ENCODE peak calls at places on chromosomes 4 and X, in four cellular contexts. T is endothelial cell of umbilical vein, Q is thyroid gland, M is gastrocnemius medialis. Y is an unnamed sample.
A peak's percentile ranks its signal among the peaks of the same experiment; 100 is the strongest.

GRCh38 chr4:12144051-12144450 is 715.4 kb upstream of the HS3ST1 start:
- DNase-seq in Q (no peak), T (no peak), M (no peak), Y (no peak)

GRCh38 chrX:75784689-75785491 is at the start of gene MAGEE2:
- DNase-seq in M (no peak), T (no peak), Q (peak; percentile 5), Y (no peak)

GRCh38 chr4:175273995-175274753 is 356.0 kb downstream of the ADAM29 start:
- DNase-seq in T (no peak), Q (no peak), M (no peak), Y (no peak)

GRCh38 chrX:109312757-109313156 is 169.1 kb downstream of the GUCY2F start:
- DNase-seq in M (no peak), Q (no peak), T (no peak), Y (no peak)

GRCh38 chrX:18173494-18174180 is 47.0 kb downstream of the BEND2 start:
- DNase-seq in T (no peak), M (peak; percentile 77), Q (peak; percentile 67), Y (peak; percentile 87)

GRCh38 chr4:8708401-8709021 is 115.9 kb downstream of the CPZ start:
- DNase-seq in Q (no peak), M (peak; percentile 7), T (no peak), Y (no peak)

GRCh38 chr4:156885374-156885773 is 86.2 kb downstream of the PDGFC start:
- DNase-seq in M (no peak), T (no peak), Q (no peak), Y (no peak)

GRCh38 chrX:125006704-125007103 is 313.0 kb upstream of the TEX13C start:
- DNase-seq in T (no peak), M (no peak), Q (no peak), Y (no peak)

GRCh38 chr4:152536545-152537182 is 772 bp upstream of the FBXW7 start:
- DNase-seq in Q (no peak), M (no peak), T (no peak), Y (peak; percentile 86)

GRCh38 chrX:35016051-35016450 is 73.5 kb downstream of the FAM47B start:
- DNase-seq in Q (no peak), T (peak; percentile 3), M (no peak), Y (no peak)

GRCh38 chr4:95114521-95114920 is 356.8 kb downstream of the BMPR1B start:
- DNase-seq in T (no peak), Q (no peak), M (no peak), Y (no peak)

GRCh38 chr4:986428-986948 is 356 bp upstream of the IDUA start:
- DNase-seq in T (no peak), M (no peak), Q (no peak), Y (no peak)

GRCh38 chr4:987689-988513 is 1.1 kb downstream of the IDUA start:
- DNase-seq in M (no peak), Q (no peak), T (no peak), Y (no peak)

GRCh38 chr4:988726-989721 is 2.2 kb downstream of the IDUA start:
- DNase-seq in M (no peak), Q (no peak), T (no peak), Y (no peak)

GRCh38 chr4:985123-985830 is 1.6 kb upstream of the IDUA start:
- DNase-seq in Q (peak; percentile 83), M (peak; percentile 58), T (peak; percentile 24), Y (peak; percentile 80)

GRCh38 chr4:986949-987688 is at the start of gene IDUA:
- DNase-seq in T (peak; percentile 75), Q (peak; percentile 84), M (peak; percentile 48), Y (peak; percentile 81)
- TF ChIP-seq POLR2A in T (peak; percentile 55), Q (no peak), M (no peak), Y (peak; percentile 18)

GRCh38 chr4:48904541-48905142 is 1.9 kb downstream of the OCIAD2 start:
- DNase-seq in M (no peak), Q (no peak), T (no peak), Y (no peak)

GRCh38 chr4:48907706-48908477 is 1.3 kb upstream of the OCIAD2 start:
- DNase-seq in Q (peak; percentile 41), M (no peak), T (no peak), Y (no peak)

GRCh38 chr4:48908687-48909086 is 2.1 kb upstream of the OCIAD2 start:
- DNase-seq in M (no peak), T (no peak), Q (no peak), Y (no peak)

GRCh38 chr4:48905363-48906015 is 1.1 kb downstream of the OCIAD2 start:
- DNase-seq in M (no peak), T (peak; percentile 41), Q (no peak), Y (no peak)

GRCh38 chr4:48906283-48907173 is at the start of gene OCIAD2:
- DNase-seq in T (peak; percentile 70), Q (peak; percentile 90), M (no peak), Y (peak; percentile 42)
- TF ChIP-seq POLR2A in T (peak; percentile 23), Q (no peak), M (no peak), Y (peak; percentile 49)

GRCh38 chr4:129093173-129093974 is at the start of gene SCLT1:
- DNase-seq in T (peak; percentile 99), M (peak; percentile 99), Q (peak; percentile 99), Y (peak; percentile 99)
- TF ChIP-seq POLR2A in T (peak; percentile 64), M (peak; percentile 65), Q (no peak), Y (peak; percentile 99)

GRCh38 chr4:14644568-14645282 is 357.6 kb upstream of the CPEB2 start:
- DNase-seq in M (no peak), T (no peak), Q (no peak), Y (no peak)
- TF ChIP-seq POLR2A in M (no peak), T (no peak), Q (no peak), Y (no peak)

DNA sequence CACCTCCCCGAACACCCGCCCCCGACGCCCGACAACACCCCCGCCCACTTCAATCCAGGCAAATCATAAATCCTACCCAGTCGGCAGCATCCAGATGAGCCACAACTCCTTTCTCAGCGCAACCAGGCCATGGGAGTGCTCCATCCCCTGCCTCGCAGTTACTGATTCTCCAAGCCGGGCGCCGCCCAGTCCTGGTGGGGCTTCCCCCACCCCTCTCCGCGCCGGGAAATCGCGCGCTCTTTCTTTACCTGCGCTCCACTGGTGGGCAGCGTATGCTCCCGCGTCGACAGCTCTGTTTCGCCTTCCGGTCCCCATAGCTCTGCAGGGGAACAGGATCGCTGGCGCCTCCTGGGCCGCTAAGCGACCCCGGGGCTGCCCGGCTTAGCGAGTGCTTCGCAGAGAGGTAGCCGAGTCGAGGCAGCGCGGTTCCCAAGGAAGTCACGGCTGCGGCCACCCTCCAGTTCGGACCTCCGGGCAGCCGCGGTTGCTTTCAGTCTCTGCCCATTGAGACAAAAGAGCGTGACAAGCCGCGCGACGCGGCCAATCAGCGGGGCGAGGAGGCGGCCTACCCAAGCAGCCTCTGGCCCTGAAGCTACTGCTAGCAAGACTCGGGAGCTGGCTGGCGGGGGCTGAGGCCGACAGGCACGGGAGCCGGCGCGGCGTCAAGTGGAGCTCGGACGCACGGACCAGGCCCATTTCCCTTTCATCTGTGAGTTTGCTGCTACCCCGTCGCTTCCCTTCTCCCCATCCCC is 43.7 kb upstream of the TMSB15B start:
- DNase-seq in Q (peak; percentile 38), M (peak; percentile 16), T (peak; percentile 76), Y (peak; percentile 27)
- TF ChIP-seq POLR2A in Q (no peak), M (no peak), T (no peak), Y (no peak)

Y was measured in erythroblast.